ENCODE peak calls at places on chromosomes 11 and 22, in seven cellular contexts. One of them, this sample, is unnamed. For H3K36me3, the result is how much of the 10 kb centered on the place peaks cover.

GRCh38 chr11:44950036-44950624 is 553 bp downstream of the TP53I11 start:
- DNase-seq in GM23338: no peak
- DNase-seq in SK-N-SH: peak
- DNase-seq in OCI-LY7: no peak
- DNase-seq in kidney: no peak
- DNase-seq in ovary: peak
- DNase-seq in left ventricle myocardium inferior: no peak
- DNase-seq in this sample: no peak

GRCh38 chr11:36110698-36111410 is 167.0 kb downstream of the LDLRAD3 start:
- DNase-seq in GM23338: no peak
- DNase-seq in SK-N-SH: no peak
- DNase-seq in OCI-LY7: no peak
- DNase-seq in kidney: no peak
- DNase-seq in ovary: no peak
- DNase-seq in left ventricle myocardium inferior: no peak
- DNase-seq in this sample: no peak

GRCh38 chr22:38966942-38967341 is 9.5 kb downstream of the APOBEC3A start:
- DNase-seq in GM23338: no peak
- DNase-seq in SK-N-SH: no peak
- DNase-seq in OCI-LY7: no peak
- DNase-seq in kidney: peak
- DNase-seq in ovary: no peak
- DNase-seq in left ventricle myocardium inferior: no peak
- DNase-seq in this sample: no peak

GRCh38 chr22:25077056-25077455 is 122.6 kb upstream of the CRYBB3 start:
- DNase-seq in GM23338: no peak
- DNase-seq in SK-N-SH: no peak
- DNase-seq in OCI-LY7: no peak
- DNase-seq in kidney: no peak
- DNase-seq in ovary: no peak
- DNase-seq in left ventricle myocardium inferior: no peak
- DNase-seq in this sample: no peak

GRCh38 chr11:57513446-57513795 is 2.1 kb downstream of the SLC43A1 start:
- DNase-seq in GM23338: no peak
- DNase-seq in SK-N-SH: no peak
- DNase-seq in OCI-LY7: no peak
- DNase-seq in kidney: no peak
- DNase-seq in ovary: no peak
- DNase-seq in left ventricle myocardium inferior: no peak
- DNase-seq in this sample: no peak

GRCh38 chr22:24553597-24554315 is 1.2 kb downstream of the GUCD1 start:
- DNase-seq in GM23338: no peak
- DNase-seq in SK-N-SH: no peak
- DNase-seq in OCI-LY7: peak
- DNase-seq in kidney: no peak
- DNase-seq in ovary: no peak
- DNase-seq in left ventricle myocardium inferior: peak
- DNase-seq in this sample: no peak

GRCh38 chr11:62716816-62717215 is 9.3 kb downstream of the GNG3 start:
- DNase-seq in GM23338: no peak
- DNase-seq in SK-N-SH: no peak
- DNase-seq in OCI-LY7: no peak
- DNase-seq in kidney: no peak
- DNase-seq in ovary: no peak
- DNase-seq in left ventricle myocardium inferior: no peak
- DNase-seq in this sample: no peak

GRCh38 chr11:111089759-111090158 is 155.8 kb upstream of the POU2AF2 start:
- DNase-seq in GM23338: no peak
- DNase-seq in SK-N-SH: no peak
- DNase-seq in OCI-LY7: no peak
- DNase-seq in kidney: no peak
- DNase-seq in ovary: no peak
- DNase-seq in left ventricle myocardium inferior: no peak
- DNase-seq in this sample: no peak

GRCh38 chr22:22825213-22825593 is 62.4 kb upstream of the IGLL5 start:
- DNase-seq in GM23338: no peak
- DNase-seq in SK-N-SH: no peak
- DNase-seq in OCI-LY7: peak
- DNase-seq in kidney: no peak
- DNase-seq in ovary: no peak
- DNase-seq in left ventricle myocardium inferior: no peak
- DNase-seq in this sample: no peak

GRCh38 chr11:124482362-124483147 is 37.1 kb upstream of the OR8B8 start:
- DNase-seq in GM23338: no peak
- DNase-seq in SK-N-SH: no peak
- DNase-seq in OCI-LY7: no peak
- DNase-seq in kidney: no peak
- DNase-seq in ovary: no peak
- DNase-seq in left ventricle myocardium inferior: no peak
- DNase-seq in this sample: no peak

GRCh38 chr22:28006271-28006670 is 87.2 kb upstream of the PITPNB start:
- DNase-seq in GM23338: no peak
- DNase-seq in SK-N-SH: no peak
- DNase-seq in OCI-LY7: no peak
- DNase-seq in kidney: no peak
- DNase-seq in ovary: no peak
- DNase-seq in left ventricle myocardium inferior: no peak
- DNase-seq in this sample: no peak

GRCh38 chr11:8913961-8914660 is 3.1 kb downstream of the AKIP1 start:
- DNase-seq in GM23338: peak
- DNase-seq in SK-N-SH: peak
- DNase-seq in OCI-LY7: peak
- DNase-seq in kidney: no peak
- DNase-seq in ovary: peak
- DNase-seq in left ventricle myocardium inferior: no peak
- DNase-seq in this sample: no peak

GRCh38 chr11:43537831-43538230 is 142.7 kb upstream of the HSD17B12 start:
- DNase-seq in GM23338: no peak
- DNase-seq in SK-N-SH: no peak
- DNase-seq in OCI-LY7: no peak
- DNase-seq in kidney: no peak
- DNase-seq in ovary: no peak
- DNase-seq in left ventricle myocardium inferior: no peak
- DNase-seq in this sample: no peak

GRCh38 chr22:19174106-19175025 is 4.2 kb downstream of the SLC25A1 start:
- DNase-seq in GM23338: peak
- DNase-seq in SK-N-SH: no peak
- DNase-seq in OCI-LY7: peak
- DNase-seq in kidney: peak
- DNase-seq in ovary: no peak
- DNase-seq in left ventricle myocardium inferior: no peak
- DNase-seq in this sample: no peak

GRCh38 chr11:32829680-32830412 is at the start of gene PRRG4:
- DNase-seq in GM23338: peak
- DNase-seq in SK-N-SH: peak
- DNase-seq in OCI-LY7: peak
- DNase-seq in kidney: peak
- DNase-seq in ovary: no peak
- DNase-seq in left ventricle myocardium inferior: peak
- DNase-seq in this sample: peak

GRCh38 chr11:112903310-112903709 is 57.9 kb upstream of the NCAM1 start:
- DNase-seq in GM23338: no peak
- DNase-seq in SK-N-SH: no peak
- DNase-seq in OCI-LY7: no peak
- DNase-seq in kidney: no peak
- DNase-seq in ovary: no peak
- DNase-seq in left ventricle myocardium inferior: no peak
- DNase-seq in this sample: no peak

GRCh38 chr22:19121631-19122142 is 525 bp downstream of the DGCR2 start:
- DNase-seq in GM23338: peak
- DNase-seq in SK-N-SH: peak
- DNase-seq in OCI-LY7: peak
- DNase-seq in kidney: peak
- DNase-seq in ovary: peak
- DNase-seq in left ventricle myocardium inferior: peak
- DNase-seq in this sample: peak

GRCh38 chr22:37910863-37911262 is 4.8 kb downstream of the MICALL1 start:
- DNase-seq in GM23338: no peak
- DNase-seq in SK-N-SH: no peak
- DNase-seq in OCI-LY7: no peak
- DNase-seq in kidney: peak
- DNase-seq in ovary: no peak
- DNase-seq in left ventricle myocardium inferior: no peak
- DNase-seq in this sample: no peak

GRCh38 chr22:30324008-30324730 is 2.6 kb downstream of the TBC1D10A start:
- DNase-seq in GM23338: no peak
- DNase-seq in SK-N-SH: no peak
- DNase-seq in OCI-LY7: no peak
- DNase-seq in kidney: no peak
- DNase-seq in ovary: no peak
- DNase-seq in left ventricle myocardium inferior: no peak
- DNase-seq in this sample: no peak

GRCh38 chr11:18011633-18012313 is 1.1 kb downstream of the SERGEF start:
- DNase-seq in GM23338: no peak
- DNase-seq in SK-N-SH: peak
- DNase-seq in OCI-LY7: no peak
- DNase-seq in kidney: peak
- DNase-seq in ovary: no peak
- DNase-seq in left ventricle myocardium inferior: no peak
- DNase-seq in this sample: no peak

GRCh38 chr11:7251836-7252682 is at the start of gene SYT9:
- DNase-seq in GM23338: peak
- DNase-seq in SK-N-SH: peak
- DNase-seq in OCI-LY7: no peak
- DNase-seq in kidney: peak
- DNase-seq in ovary: no peak
- DNase-seq in left ventricle myocardium inferior: no peak
- DNase-seq in this sample: peak

GRCh38 chr11:697028-697491 is 1.4 kb downstream of the TMEM80 start:
- DNase-seq in GM23338: no peak
- DNase-seq in SK-N-SH: no peak
- DNase-seq in OCI-LY7: peak
- DNase-seq in kidney: no peak
- DNase-seq in ovary: no peak
- DNase-seq in left ventricle myocardium inferior: no peak
- DNase-seq in this sample: peak

GRCh38 chr11:117626576-117626975 is 170.4 kb downstream of the DSCAML1 start:
- DNase-seq in GM23338: no peak
- DNase-seq in SK-N-SH: no peak
- DNase-seq in OCI-LY7: no peak
- DNase-seq in kidney: no peak
- DNase-seq in ovary: no peak
- DNase-seq in left ventricle myocardium inferior: no peak
- DNase-seq in this sample: no peak

GRCh38 chr22:46030241-46030880 is 53.4 kb upstream of the WNT7B start:
- DNase-seq in GM23338: no peak
- DNase-seq in SK-N-SH: no peak
- DNase-seq in OCI-LY7: no peak
- DNase-seq in kidney: peak
- DNase-seq in ovary: no peak
- DNase-seq in left ventricle myocardium inferior: peak
- DNase-seq in this sample: no peak

GRCh38 chr22:38417252-38418060 is 37.5 kb downstream of the KCNJ4 start:
- DNase-seq in GM23338: no peak
- DNase-seq in SK-N-SH: no peak
- DNase-seq in OCI-LY7: no peak
- DNase-seq in kidney: peak
- DNase-seq in ovary: no peak
- DNase-seq in left ventricle myocardium inferior: no peak
- DNase-seq in this sample: no peak

GRCh38 chr11:130129922-130130321 is 29.7 kb upstream of the ST14 start:
- DNase-seq in GM23338: no peak
- DNase-seq in SK-N-SH: no peak
- DNase-seq in OCI-LY7: no peak
- DNase-seq in kidney: no peak
- DNase-seq in ovary: no peak
- DNase-seq in left ventricle myocardium inferior: no peak
- DNase-seq in this sample: no peak
- H3K36me3 ChIP-seq in GM23338: half or more
- H3K36me3 ChIP-seq in SK-N-SH: half or more
- H3K36me3 ChIP-seq in OCI-LY7: half or more
- H3K36me3 ChIP-seq in kidney: under half
- H3K36me3 ChIP-seq in ovary: under half
- H3K36me3 ChIP-seq in left ventricle myocardium inferior: half or more
- H3K36me3 ChIP-seq in this sample: under half

GRCh38 chr11:77819411-77819920 is 1.1 kb downstream of the RSF1 start:
- DNase-seq in GM23338: peak
- DNase-seq in SK-N-SH: peak
- DNase-seq in OCI-LY7: peak
- DNase-seq in kidney: peak
- DNase-seq in ovary: peak
- DNase-seq in left ventricle myocardium inferior: peak
- DNase-seq in this sample: peak
- TF ChIP-seq CTCF in GM23338: no peak
- TF ChIP-seq CTCF in SK-N-SH: no peak
- TF ChIP-seq CTCF in OCI-LY7: no peak
- TF ChIP-seq CTCF in kidney: peak
- TF ChIP-seq CTCF in ovary: no peak
- TF ChIP-seq CTCF in left ventricle myocardium inferior: peak
- TF ChIP-seq CTCF in this sample: no peak

DNA sequence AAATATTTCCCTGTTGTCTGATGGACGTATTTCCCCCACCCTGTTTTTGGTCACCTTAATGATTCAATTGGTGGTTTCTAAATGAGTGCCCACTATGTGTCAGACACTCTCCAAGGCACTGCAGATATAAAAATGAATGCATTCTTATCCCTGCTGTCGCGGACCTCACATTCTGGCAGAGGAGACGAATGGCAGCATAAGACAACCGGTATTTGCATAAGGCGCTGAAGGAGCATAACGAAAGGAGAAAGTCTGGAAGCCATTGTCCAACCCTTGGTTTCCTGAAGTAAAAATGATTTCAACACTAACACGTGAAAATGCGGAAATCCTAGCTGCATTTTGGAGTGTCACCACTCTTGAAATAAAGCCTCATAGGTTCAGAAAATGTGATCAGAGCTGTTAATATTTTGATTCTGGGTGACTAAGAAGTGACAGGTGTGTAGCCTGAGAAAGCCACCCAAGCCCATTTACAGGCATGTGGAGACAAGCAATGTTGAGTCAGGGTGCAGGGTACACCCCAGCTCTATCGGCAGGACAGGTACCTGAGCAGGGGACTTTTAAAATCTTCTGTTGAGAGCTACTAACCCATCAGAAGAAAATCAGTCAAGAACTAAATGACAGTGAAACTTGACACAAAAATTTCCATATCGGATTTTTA is 10.1 kb upstream of the GAB2 start:
- DNase-seq in GM23338: no peak
- DNase-seq in SK-N-SH: no peak
- DNase-seq in OCI-LY7: no peak
- DNase-seq in kidney: no peak
- DNase-seq in ovary: no peak
- DNase-seq in left ventricle myocardium inferior: no peak
- DNase-seq in this sample: peak
- H3K4me3 ChIP-seq in GM23338: no peak
- H3K4me3 ChIP-seq in SK-N-SH: no peak
- H3K4me3 ChIP-seq in OCI-LY7: no peak
- H3K4me3 ChIP-seq in kidney: no peak
- H3K4me3 ChIP-seq in ovary: no peak
- H3K4me3 ChIP-seq in left ventricle myocardium inferior: peak
- H3K4me3 ChIP-seq in this sample: peak

DNA sequence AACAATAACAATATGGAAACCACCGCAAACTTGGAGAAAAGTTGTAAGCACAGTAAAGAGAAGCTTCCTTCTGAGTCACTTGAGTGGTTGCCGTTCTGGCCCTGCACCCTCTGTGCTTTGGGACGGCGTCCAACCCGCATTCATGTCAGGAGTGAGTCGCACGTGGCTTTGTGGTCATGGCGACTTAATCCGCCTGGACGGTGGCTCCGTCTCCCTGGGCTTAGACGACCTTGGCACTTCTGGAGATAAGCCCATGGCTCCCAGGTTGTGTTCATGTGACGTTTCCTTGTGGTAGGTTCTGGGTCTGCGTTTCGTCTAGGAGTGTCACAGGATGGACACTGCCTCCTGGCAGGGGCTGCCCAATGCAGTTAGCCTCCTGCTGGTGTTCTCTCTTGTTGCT is 40.5 kb downstream of the TPCN2 start:
- DNase-seq in GM23338: no peak
- DNase-seq in SK-N-SH: no peak
- DNase-seq in OCI-LY7: no peak
- DNase-seq in kidney: peak
- DNase-seq in ovary: no peak
- DNase-seq in left ventricle myocardium inferior: peak
- DNase-seq in this sample: no peak
- H3K36me3 ChIP-seq in GM23338: under half
- H3K36me3 ChIP-seq in SK-N-SH: under half
- H3K36me3 ChIP-seq in OCI-LY7: under half
- H3K36me3 ChIP-seq in kidney: under half
- H3K36me3 ChIP-seq in ovary: under half
- H3K36me3 ChIP-seq in left ventricle myocardium inferior: under half
- H3K36me3 ChIP-seq in this sample: under half